ENCODE peak calls at places on chromosomes 1 and 21, in five cellular contexts. F is stimulated activated CD8-positive, alpha-beta memory T cell treated with anti-CD3 and anti-CD28 coated beads, Interleukin-15, amount 100 ng/mL, for 1 hour; J is stimulated activated CD4-positive, alpha-beta T cell treated with anti-CD3 and anti-CD28 coated beads, Interleukin-4, amount 100 ng/mL, for 48 hours; S is choroid plexus epithelial cell; T is suprapubic skin. K is an unnamed sample.

GRCh38 chr21:35366348-35367085 is 317.4 kb upstream of the RUNX1 start:
- DNase-seq in F (no peak), J (no peak), S (peak), T (no peak), K (no peak)

GRCh38 chr1:33168556-33169289 is 13.1 kb downstream of the TRIM62 start:
- DNase-seq in F (no peak), J (no peak), S (peak), T (no peak), K (no peak)

GRCh38 chr21:38751379-38752050 is 54.2 kb upstream of the ETS2 start:
- DNase-seq in F (no peak), J (no peak), S (peak), T (peak), K (no peak)

GRCh38 chr21:44407493-44407892 is 47.8 kb upstream of the LRRC3 start:
- DNase-seq in F (no peak), J (peak), S (no peak), T (peak), K (peak)

GRCh38 chr21:31383770-31384169 is 39.7 kb upstream of the TIAM1 start:
- DNase-seq in F (no peak), J (no peak), S (no peak), T (no peak), K (no peak)

GRCh38 chr1:214498030-214498429 is 53.4 kb downstream of the PTPN14 start:
- DNase-seq in F (no peak), J (no peak), S (no peak), T (no peak), K (no peak)

GRCh38 chr1:235430991-235431390 is 63.8 kb downstream of the TBCE start:
- DNase-seq in F (no peak), J (no peak), S (peak), T (no peak), K (no peak)

GRCh38 chr1:178727014-178727895 is 2.2 kb downstream of the RALGPS2 start:
- DNase-seq in F (no peak), J (no peak), S (no peak), T (no peak), K (no peak)

GRCh38 chr21:41885341-41886024 is 6.3 kb upstream of the PRDM15 start:
- DNase-seq in F (no peak), J (no peak), S (peak), T (no peak), K (no peak)

GRCh38 chr1:33878392-33878791 is 14.5 kb downstream of the HMGB4 start:
- DNase-seq in F (no peak), J (no peak), S (no peak), T (no peak), K (no peak)

GRCh38 chr1:238982736-238983135 is 403.6 kb upstream of the CHRM3 start:
- DNase-seq in F (no peak), J (no peak), S (no peak), T (no peak), K (no peak)

GRCh38 chr1:52164604-52165003 is 22.7 kb downstream of the ZFYVE9 start:
- DNase-seq in F (no peak), J (no peak), S (no peak), T (no peak), K (no peak)

GRCh38 chr1:58041621-58042020 is 504.9 kb downstream of the OMA1 start:
- DNase-seq in F (no peak), J (no peak), S (no peak), T (no peak), K (no peak)

GRCh38 chr1:17020502-17020901 is 8.8 kb upstream of the ATP13A2 start:
- DNase-seq in F (no peak), J (no peak), S (no peak), T (no peak), K (no peak)

GRCh38 chr1:32920833-32921232 is 19.6 kb upstream of the TMEM54 start:
- DNase-seq in F (no peak), J (no peak), S (no peak), T (no peak), K (no peak)

GRCh38 chr1:164188507-164188906 is 370.5 kb upstream of the PBX1 start:
- DNase-seq in F (no peak), J (no peak), S (no peak), T (no peak), K (no peak)

GRCh38 chr1:218332416-218332815 is 12.7 kb upstream of the TGFB2 start:
- DNase-seq in F (no peak), J (no peak), S (no peak), T (no peak), K (no peak)

GRCh38 chr1:4087530-4088420 is 187.7 kb upstream of the C1orf174 start:
- DNase-seq in F (no peak), J (no peak), S (no peak), T (peak), K (no peak)

GRCh38 chr1:234611153-234611798 is 1.3 kb upstream of the IRF2BP2 start:
- DNase-seq in F (no peak), J (no peak), S (peak), T (no peak), K (peak)

GRCh38 chr1:175757381-175758015 is 14.1 kb upstream of the TNR start:
- DNase-seq in F (no peak), J (no peak), S (peak), T (no peak), K (peak)

GRCh38 chr1:7207875-7208646 is 422.8 kb downstream of the CAMTA1 start:
- DNase-seq in F (no peak), J (peak), S (peak), T (no peak), K (peak)

GRCh38 chr1:109740615-109741373 is at the start of gene GSTM3:
- DNase-seq in F (no peak), J (no peak), S (no peak), T (no peak), K (no peak)

GRCh38 chr1:204435246-204435885 is 23.7 kb upstream of the PPP1R15B start:
- DNase-seq in F (no peak), J (no peak), S (peak), T (no peak), K (no peak)

GRCh38 chr21:44711327-44712202 is at the start of gene TSPEAR:
- DNase-seq in F (no peak), J (no peak), S (no peak), T (peak), K (no peak)

GRCh38 chr1:53368314-53369033 is 40.6 kb upstream of the LRP8 start:
- DNase-seq in F (no peak), J (no peak), S (no peak), T (peak), K (no peak)

GRCh38 chr1:16149146-16149545 is 6.7 kb downstream of the EPHA2 start:
- DNase-seq in F (no peak), J (no peak), S (no peak), T (no peak), K (no peak)

GRCh38 chr1:119310301-119310700 is 58.3 kb upstream of the HAO2 start:
- DNase-seq in F (no peak), J (no peak), S (no peak), T (no peak), K (no peak)

GRCh38 chr21:43880111-43880985 is 15.3 kb downstream of the AGPAT3 start:
- DNase-seq in F (no peak), J (no peak), S (no peak), T (no peak), K (no peak)

GRCh38 chr1:108000620-108001105 is 35.7 kb upstream of the VAV3 start:
- DNase-seq in F (no peak), J (no peak), S (peak), T (no peak), K (no peak)

GRCh38 chr1:230832466-230832865 is 35.9 kb downstream of the C1orf198 start:
- DNase-seq in F (no peak), J (no peak), S (no peak), T (no peak), K (no peak)

GRCh38 chr1:60073605-60074278 is at the start of gene C1orf87:
- DNase-seq in F (no peak), J (no peak), S (no peak), T (no peak), K (no peak)

GRCh38 chr1:236622407-236622806 is 18.1 kb upstream of the HEATR1 start:
- DNase-seq in F (no peak), J (no peak), S (no peak), T (no peak), K (no peak)

K was measured in DND-41.